ENCODE peak calls at places on chromosomes 7 and 10, in six cellular contexts. K, T, L, B, F and I are unnamed samples.

GRCh38 chr10:97922378-97922758 is 72.7 kb downstream of the GOLGA7B start:
- DNase-seq in K (no peak), T (no peak), L (no peak), B (peak; percentile 45), F (no peak), I (no peak)

GRCh38 chr7:47285860-47286491 is 295.9 kb downstream of the TNS3 start:
- DNase-seq in K (no peak), T (no peak), L (no peak), B (no peak), F (no peak), I (peak; percentile 32)

GRCh38 chr7:155787171-155787851 is 25.0 kb downstream of the SHH start:
- DNase-seq in K (no peak), T (no peak), L (no peak), B (no peak), F (peak; percentile 80), I (no peak)

GRCh38 chr7:156895024-156895780 is 2.2 kb upstream of the LMBR1 start:
- DNase-seq in K (no peak), T (no peak), L (peak; percentile 51), B (no peak), F (no peak), I (no peak)

GRCh38 chr7:149558149-149558861 is 60.7 kb upstream of the ZNF746 start:
- DNase-seq in K (no peak), T (peak; percentile 23), L (no peak), B (no peak), F (no peak), I (no peak)

GRCh38 chr10:112713411-112713810 is 236.6 kb upstream of the TCF7L2 start:
- DNase-seq in K (no peak), T (no peak), L (no peak), B (no peak), F (no peak), I (no peak)

GRCh38 chr7:27992755-27993478 is 187.7 kb downstream of the JAZF1 start:
- DNase-seq in K (no peak), T (peak; percentile 51), L (no peak), B (no peak), F (no peak), I (no peak)

GRCh38 chr7:7521259-7521658 is 14.4 kb downstream of the COL28A1 start:
- DNase-seq in K (no peak), T (no peak), L (no peak), B (no peak), F (no peak), I (no peak)

GRCh38 chr10:21135396-21135973 is 238.4 kb upstream of the NEBL start:
- DNase-seq in K (no peak), T (no peak), L (no peak), B (no peak), F (no peak), I (no peak)

GRCh38 chr7:26626156-26626555 is 238.2 kb downstream of the SKAP2 start:
- DNase-seq in K (no peak), T (no peak), L (no peak), B (no peak), F (no peak), I (no peak)

GRCh38 chr10:60236869-60237524 is 152.7 kb downstream of the ANK3 start:
- DNase-seq in K (no peak), T (peak; percentile 37), L (peak; percentile 58), B (no peak), F (no peak), I (no peak)

GRCh38 chr10:92688927-92689662 is 660 bp upstream of the HHEX start:
- DNase-seq in K (no peak), T (peak; percentile 60), L (peak; percentile 22), B (no peak), F (peak; percentile 87), I (no peak)

GRCh38 chr10:89648074-89648473 is 3.0 kb upstream of the PANK1 start:
- DNase-seq in K (no peak), T (no peak), L (no peak), B (no peak), F (no peak), I (no peak)

GRCh38 chr10:52597189-52597863 is 175.3 kb downstream of the MBL2 start:
- DNase-seq in K (no peak), T (no peak), L (no peak), B (no peak), F (no peak), I (no peak)

GRCh38 chr7:141043621-141044020 is 28.9 kb upstream of the MRPS33 start:
- DNase-seq in K (no peak), T (no peak), L (no peak), B (no peak), F (no peak), I (no peak)

GRCh38 chr7:128274890-128275603 is 34.0 kb downstream of the LEP start:
- DNase-seq in K (no peak), T (no peak), L (no peak), B (peak; percentile 2), F (no peak), I (no peak)

DNA sequence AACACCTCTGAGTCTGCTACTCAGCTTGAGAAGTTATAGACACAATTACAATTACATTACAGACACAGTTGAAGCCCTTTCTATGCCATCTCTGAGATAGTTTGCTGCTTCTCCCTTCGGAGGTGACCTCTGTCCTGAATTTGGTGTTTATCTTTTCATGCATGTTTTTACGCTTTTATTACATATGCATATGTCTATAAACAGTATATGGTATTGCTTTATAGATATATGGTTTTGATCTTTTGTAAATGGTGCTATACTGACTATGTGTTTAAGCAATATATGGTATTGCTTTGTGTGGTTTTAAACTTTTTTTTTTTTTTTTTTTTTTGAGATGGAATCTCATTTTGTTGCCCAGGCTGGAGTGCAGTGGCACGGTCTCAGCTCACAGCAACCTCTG is 48.4 kb downstream of the HK1 start:
- DNase-seq in K (no peak), T (no peak), L (no peak), B (no peak), F (no peak), I (no peak)
- H3K27ac ChIP-seq in K (no peak overlapping the region), T (no peak overlapping the region), L (peak overlapping the region; percentile 87), B (peak overlapping the region; percentile 13), F (no peak overlapping the region), I (peak overlapping the region; percentile 57)

DNA sequence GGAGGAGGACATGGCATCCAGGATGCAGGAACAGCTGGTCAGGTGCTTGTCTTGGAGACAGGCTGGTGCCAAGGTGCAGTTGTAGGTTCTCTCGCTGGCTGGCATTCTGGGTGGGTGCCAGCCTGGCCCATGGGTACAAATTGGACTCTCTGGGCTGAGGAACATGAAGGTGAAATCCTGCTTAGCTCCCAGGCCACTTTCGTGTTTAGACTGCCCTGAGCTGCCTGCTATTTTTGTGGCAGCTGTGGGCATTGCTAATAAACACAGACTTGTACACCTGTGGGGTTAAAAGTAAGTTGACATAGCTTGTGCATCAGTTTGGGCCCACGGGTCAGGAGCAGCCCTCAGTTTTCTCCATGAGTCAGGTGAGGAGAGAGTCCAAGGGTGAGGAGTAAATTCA is 379.9 kb downstream of the GLRX3 start:
- DNase-seq in K (no peak), T (no peak), L (no peak), B (no peak), F (no peak), I (no peak)
- H3K9me3 ChIP-seq in K (peaks cover 8% of the 10 kb centered on the region), T (no peaks in the 10 kb centered on the region), L (no peaks in the 10 kb centered on the region), B (no peaks in the 10 kb centered on the region), F (no peaks in the 10 kb centered on the region), I (no peaks in the 10 kb centered on the region)

DNA sequence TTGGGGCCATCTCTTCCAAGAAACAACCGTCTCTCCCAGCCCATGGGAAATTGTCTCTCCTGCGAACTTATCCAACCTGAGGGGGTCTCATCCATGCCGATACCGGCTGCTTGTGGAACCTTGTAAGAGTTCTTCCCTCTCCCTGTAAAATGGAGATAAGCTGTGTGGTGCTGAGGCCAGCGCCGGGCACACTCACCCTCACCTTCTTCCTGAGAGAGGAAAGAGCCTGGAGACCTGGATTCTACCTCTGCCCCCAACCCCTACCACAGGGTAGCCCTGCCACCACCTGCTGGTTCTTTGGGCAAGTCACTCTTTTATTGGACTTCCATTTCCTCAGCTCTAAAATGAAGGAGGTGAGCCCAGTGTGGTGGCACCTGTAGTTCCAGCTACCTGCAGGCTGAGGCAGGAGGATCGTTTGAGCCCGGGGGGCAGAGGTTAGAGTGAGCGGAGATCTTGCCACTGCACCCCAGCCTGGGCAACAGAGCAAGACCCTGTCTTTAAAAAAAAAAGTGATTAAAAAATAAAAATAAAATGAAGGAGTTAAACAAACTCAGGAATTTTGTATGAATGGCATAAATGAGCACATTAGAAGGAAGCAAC is 38.4 kb upstream of the PSAP start:
- DNase-seq in K (no peak), T (no peak), L (no peak), B (no peak), F (peak; percentile 61), I (no peak)
- H3K27ac ChIP-seq in K (peak overlapping the region; percentile 97), T (peak overlapping the region; percentile 85), L (peak overlapping the region; percentile 53), B (peak overlapping the region; percentile 78), F (no peak overlapping the region), I (no peak overlapping the region)

DNA sequence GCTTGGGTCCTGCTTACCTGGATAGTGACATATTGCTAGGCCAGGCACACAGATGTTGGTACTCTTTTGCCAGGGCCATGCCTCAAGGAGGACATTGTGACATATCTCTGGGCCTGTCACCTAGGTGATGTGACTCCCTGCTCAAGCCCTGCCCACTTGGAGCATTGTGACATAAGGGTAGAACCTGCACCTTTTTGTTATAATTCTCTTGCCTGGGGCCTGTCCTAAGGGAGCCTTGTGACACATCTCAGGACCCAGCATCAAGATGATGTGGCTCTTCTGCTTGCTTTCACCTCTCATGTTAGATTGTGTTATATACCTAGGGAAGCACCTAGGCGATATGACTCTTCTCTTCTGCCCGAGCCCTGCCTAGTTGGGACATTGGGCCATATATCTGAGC is 57.4 kb downstream of the ZNF736 start:
- DNase-seq in K (no peak), T (no peak), L (no peak), B (no peak), F (no peak), I (no peak)
- H3K9me3 ChIP-seq in K (peaks cover 70% of the 10 kb centered on the region), T (peaks cover 5% of the 10 kb centered on the region), L (no peaks in the 10 kb centered on the region), B (no peaks in the 10 kb centered on the region), F (peaks cover 88% of the 10 kb centered on the region), I (no peaks in the 10 kb centered on the region)